ENCODE peak calls at places on chromosome 13, in five cellular contexts. X is thoracic aorta, U is heart right ventricle, H is spleen, Z is esophagus squamous epithelium. S is an unnamed sample.

GRCh38 chr13:67023088-67023893 is 206.8 kb downstream of the PCDH9 start:
- DNase-seq in U (no peak), X (no peak), H (no peak), Z (no peak), S (no peak)

GRCh38 chr13:76822691-76823267 is 63.4 kb downstream of the KCTD12 start:
- DNase-seq in U (no peak), Z (no peak), H (no peak), X (no peak), S (peak)

GRCh38 chr13:58300224-58300623 is 668.7 kb downstream of the PCDH17 start:
- DNase-seq in H (no peak), Z (no peak), U (no peak), X (no peak), S (no peak)

GRCh38 chr13:27975579-27976361 is 6.7 kb upstream of the CDX2 start:
- DNase-seq in X (no peak), U (no peak), Z (no peak), H (no peak), S (no peak)

GRCh38 chr13:31000889-31001288 is 68.4 kb downstream of the TEX26 start:
- DNase-seq in U (no peak), H (no peak), X (no peak), Z (no peak), S (no peak)

GRCh38 chr13:113125506-113126264 is 3.1 kb downstream of the F10 start:
- DNase-seq in Z (no peak), U (no peak), X (no peak), H (peak), S (no peak)

GRCh38 chr13:40438999-40439797 is 227.2 kb downstream of the FOXO1 start:
- DNase-seq in X (no peak), Z (no peak), U (no peak), H (no peak), S (no peak)

GRCh38 chr13:49608932-49609331 is 19.4 kb upstream of the ARL11 start:
- DNase-seq in Z (no peak), H (no peak), U (no peak), X (no peak), S (no peak)

GRCh38 chr13:44818428-44818827 is 170.8 kb downstream of the NUFIP1 start:
- DNase-seq in X (no peak), H (no peak), U (no peak), Z (no peak), S (peak)

DNA sequence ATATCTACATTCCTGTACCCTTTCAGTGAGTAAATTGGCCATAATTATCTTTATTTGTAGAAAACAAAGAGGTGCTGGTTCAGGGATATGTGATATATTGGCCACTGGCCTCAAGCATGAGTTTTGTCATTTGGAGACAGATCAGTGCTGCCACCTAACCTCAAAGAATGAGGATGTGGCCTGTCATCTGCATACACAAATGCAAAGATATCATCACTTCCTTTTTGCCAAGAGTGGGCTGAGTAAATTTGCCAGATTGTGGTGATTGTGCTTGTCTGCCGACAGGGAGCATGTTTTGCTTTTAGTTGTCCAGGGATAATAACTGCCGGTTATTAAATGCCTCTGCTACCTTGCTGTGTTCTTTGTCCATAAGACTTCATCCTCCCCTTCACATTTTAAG is 44.2 kb downstream of the WASF3 start:
- DNase-seq in H (no peak), U (no peak), Z (no peak), X (no peak), S (peak)
- TF ChIP-seq CTCF in H (no peak), U (no peak), Z (no peak), X (no peak), S (no peak)

DNA sequence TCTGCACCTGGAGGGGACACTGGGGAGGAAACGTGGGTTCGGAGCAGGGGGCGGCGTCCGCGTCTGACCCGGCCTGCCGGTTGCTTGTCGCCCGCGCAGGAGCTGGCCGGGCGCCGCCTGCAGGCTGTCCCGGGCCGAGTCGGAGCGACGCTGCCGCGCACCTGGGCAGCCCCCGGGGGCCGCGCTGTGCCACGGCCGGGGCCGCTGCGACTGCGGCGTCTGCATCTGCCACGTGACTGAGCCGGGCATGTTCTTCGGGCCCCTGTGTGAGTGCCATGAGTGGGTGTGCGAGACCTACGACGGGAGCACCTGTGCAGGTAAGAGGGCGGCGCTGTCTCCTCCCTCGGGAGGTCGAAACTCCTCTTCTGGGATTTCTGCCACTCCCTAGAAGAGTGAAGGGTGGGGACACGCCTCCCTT is 1.3 kb downstream of the ITGBL1 start:
- DNase-seq in Z (no peak), H (no peak), X (no peak), U (peak), S (peak)
- H3K4me3 ChIP-seq in Z (peak), H (no peak), X (peak), U (peak), S (no peak)

DNA sequence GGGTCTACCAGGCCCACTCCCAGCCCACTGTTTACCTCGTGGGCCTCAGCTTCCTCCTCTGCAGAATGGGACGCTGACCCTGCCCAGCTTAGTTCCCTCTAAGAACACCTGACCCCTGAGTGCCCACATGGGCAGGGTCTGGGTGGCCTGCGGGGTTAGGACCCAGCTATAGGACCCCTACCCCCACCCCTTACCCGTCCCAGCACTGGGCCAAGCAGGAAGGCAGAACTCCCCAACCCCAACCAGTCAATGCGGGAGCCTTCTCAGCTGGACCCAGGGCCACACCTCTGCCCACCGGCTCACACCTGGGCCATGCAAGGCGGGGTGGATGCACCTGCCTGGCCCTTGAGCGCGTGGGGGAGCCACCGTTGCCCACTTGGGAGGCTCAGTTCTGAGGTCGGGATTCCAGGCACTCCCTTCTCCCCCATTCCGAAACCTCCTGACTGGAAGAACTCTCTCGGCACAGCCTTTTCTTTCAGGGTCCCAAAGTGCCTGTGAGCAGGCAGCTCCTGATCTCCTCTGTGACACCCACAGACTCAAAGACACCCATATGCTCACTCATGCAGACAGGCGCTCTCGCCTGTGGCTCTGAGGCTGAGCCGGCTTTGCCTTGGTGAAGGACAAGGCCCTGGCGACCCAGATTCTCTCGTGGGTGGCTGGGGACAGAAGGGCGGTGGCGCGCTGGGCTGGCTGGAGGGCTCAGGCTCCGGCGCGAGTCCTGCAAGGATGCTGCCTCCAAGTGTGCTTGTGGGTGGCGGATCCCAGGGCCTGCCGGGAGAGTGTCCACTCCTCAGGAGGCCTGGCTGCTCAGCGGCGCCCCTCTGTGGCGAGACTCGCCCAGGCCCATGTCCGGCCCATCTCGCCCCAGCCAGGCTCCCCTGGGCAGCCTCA is 27.9 kb upstream of the PARP4 start:
- DNase-seq in Z (no peak), H (peak), U (no peak), X (no peak), S (no peak)
- TF ChIP-seq CTCF in Z (no peak), H (no peak), U (no peak), X (no peak), S (no peak)

DNA sequence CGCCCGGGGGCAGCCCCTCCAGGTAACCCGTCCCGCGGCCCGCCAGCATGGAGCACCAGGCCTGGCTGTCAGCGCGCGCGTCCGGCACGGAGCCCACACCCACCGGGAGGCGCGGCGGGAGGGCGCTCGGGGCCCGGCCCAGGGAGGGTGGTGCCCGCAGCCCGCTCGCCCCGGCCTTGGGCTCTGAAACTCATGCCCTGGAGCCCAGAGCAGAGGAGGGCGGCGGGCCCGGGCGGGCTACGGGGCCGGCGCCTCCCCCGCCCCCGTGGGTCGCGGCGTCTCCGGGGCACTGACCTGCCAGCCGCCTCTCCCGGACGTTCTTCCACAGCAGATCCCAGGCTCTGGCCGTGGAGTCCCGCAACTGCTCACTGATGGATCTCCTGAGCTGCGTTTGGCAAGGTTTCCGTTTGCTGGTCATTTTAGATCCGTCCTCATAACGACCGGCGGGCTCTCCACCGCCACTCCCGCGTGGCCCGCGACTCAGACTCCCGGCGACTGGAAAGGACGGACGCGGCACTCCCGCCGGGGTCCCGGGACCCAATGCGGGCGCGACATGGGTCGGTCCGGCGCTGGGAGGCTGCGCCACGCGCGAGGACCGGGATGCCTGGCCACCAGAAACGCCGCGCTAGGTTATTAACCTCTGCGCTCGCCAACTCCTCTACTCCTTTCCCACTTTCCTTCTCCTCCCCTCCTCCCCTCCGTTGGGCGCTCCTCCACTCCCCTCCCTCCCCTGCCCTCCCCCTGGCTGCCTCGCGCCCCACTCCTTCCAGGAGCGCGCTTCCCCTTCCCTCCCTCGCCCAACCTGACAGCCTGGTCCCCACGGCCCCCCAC is 64.7 kb upstream of the STARD13 start:
- DNase-seq in Z (no peak), X (no peak), U (peak), H (peak), S (no peak)
- H3K4me3 ChIP-seq in Z (peak), X (peak), U (peak), H (peak), S (peak)

GRCh38 chr13:110311721-110312668 is 4.9 kb downstream of the COL4A2 start:
- DNase-seq in X (no peak), U (peak), H (no peak), Z (no peak), S (no peak)

GRCh38 chr13:110310541-110311491 is 3.7 kb downstream of the COL4A2 start:
- DNase-seq in U (no peak), X (no peak), H (no peak), Z (no peak), S (no peak)

GRCh38 chr13:110309661-110310524 is 2.8 kb downstream of the COL4A2 start:
- DNase-seq in H (no peak), X (no peak), Z (no peak), U (no peak), S (no peak)

GRCh38 chr13:110314516-110315245 is 7.6 kb downstream of the COL4A2 start:
- DNase-seq in Z (no peak), H (no peak), X (no peak), U (peak), S (no peak)

DNA sequence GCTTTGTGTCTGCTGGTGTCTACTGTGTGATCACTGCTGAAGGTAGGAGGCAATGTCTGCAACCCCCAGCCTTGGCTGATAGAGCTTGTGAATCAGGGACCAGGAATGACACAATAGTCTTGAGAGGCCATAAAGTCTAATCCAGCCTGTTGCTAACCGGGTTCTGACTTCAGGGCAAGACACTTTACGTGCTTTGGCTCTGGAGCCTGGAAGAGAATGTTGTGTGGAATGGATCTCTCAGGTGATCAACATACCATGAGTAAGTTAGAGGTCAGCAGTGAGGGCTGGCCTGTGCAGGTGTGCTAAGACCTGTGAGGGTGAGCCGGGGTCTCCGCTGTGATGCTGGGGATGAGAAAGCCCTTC is 5.6 kb downstream of the COL4A2 start:
- DNase-seq in U (no peak), H (no peak), Z (no peak), X (no peak), S (no peak)
- TF ChIP-seq CTCF in U (no peak), H (no peak), Z (no peak), X (no peak), S (no peak)

GRCh38 chr13:80337706-80338105 is 3.2 kb downstream of the SPRY2 start:
- DNase-seq in H (no peak), X (no peak), U (no peak), Z (no peak), S (no peak)

GRCh38 chr13:80337011-80337688 is 3.8 kb downstream of the SPRY2 start:
- DNase-seq in H (no peak), U (no peak), Z (no peak), X (no peak), S (no peak)

GRCh38 chr13:80334582-80335260 is 6.2 kb downstream of the SPRY2 start:
- DNase-seq in Z (no peak), H (no peak), U (no peak), X (no peak), S (no peak)

GRCh38 chr13:80338781-80339577 is 1.9 kb downstream of the SPRY2 start:
- DNase-seq in H (peak), X (peak), U (peak), Z (peak), S (peak)

DNA sequence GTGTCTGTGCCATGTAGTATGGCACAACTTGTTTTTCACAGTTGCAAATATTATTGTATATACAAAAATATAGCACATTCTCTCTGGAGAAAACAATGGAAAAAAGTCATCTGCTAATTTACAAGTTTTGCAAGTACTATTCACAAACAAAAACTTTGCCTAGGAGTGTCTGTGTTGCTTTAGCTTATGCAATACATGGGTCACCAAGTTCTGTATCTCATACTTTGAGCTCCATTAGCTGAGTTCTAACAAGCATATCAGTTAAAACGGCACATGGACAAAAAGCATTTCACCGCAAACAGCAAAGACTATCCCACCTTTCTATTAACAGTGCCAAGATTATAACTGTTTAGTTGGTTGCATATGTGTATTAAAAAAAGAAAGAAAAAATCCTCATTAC is 4.6 kb downstream of the SPRY2 start:
- DNase-seq in X (no peak), Z (no peak), H (no peak), U (no peak), S (no peak)
- H3K4me3 ChIP-seq in X (peak), Z (peak), H (peak), U (peak), S (no peak)

DNA sequence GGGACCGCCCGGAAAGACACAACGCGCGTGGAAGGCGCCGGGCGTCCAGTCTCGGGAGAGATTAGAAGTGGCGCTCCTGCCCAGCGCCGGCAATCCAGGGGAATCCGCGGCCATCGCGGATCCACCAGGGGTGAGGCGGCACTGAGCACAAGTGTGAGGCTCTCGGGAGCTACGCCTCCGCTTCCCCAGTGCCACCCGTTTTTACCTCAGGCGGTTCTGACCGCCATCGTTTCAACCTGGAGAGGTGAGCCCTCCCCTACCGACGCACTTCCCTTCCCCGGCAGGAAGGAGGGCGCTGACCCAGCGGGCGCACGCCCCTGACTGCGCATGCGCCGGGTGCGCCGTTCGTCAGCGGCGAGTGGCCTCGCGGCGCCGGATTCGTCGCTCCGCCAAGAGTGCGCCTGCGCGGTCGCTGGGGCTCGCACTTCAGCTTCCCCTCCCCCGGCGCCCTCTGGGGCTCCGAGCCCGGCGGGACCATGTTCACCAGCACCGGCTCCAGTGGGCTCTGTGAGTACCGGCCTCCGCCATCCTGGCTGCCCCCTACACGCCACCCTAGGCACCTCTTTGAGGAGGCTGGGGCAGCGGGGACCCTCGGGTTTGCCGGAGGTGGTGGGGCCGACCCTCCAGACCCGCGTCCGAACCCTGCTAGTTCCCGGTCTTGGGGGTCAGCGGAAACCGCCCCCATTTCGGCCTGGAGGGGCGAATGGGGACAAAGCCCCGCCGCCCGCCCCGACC is at the start of gene UBAC2:
- DNase-seq in U (peak), Z (peak), X (peak), H (peak), S (peak)
- TF ChIP-seq CTCF in U (no peak), Z (peak), X (no peak), H (no peak), S (no peak)

DNA sequence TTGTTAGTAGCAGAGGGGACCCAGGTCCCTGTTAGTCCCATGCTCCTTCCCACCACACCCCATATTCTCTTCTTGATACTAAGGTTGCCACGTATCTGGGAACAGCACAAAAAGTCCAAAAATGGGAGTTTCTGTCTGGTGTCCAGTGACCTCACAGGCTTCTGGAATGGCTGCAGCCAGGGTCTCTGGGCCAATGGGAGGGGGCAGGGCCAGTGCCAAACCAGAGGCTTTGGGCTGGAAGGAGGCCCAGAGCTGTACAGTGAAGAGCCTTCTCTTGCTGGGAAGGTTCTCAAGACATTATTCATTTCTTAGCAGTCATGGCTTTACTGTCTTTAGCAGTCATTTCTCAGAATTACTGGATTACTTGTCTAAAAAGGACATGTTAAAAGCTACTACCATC is 119.2 kb downstream of the FRY start:
- DNase-seq in H (no peak), X (no peak), Z (no peak), U (peak), S (no peak)
- H3K4me3 ChIP-seq in H (no peak), X (peak), Z (no peak), U (no peak), S (no peak)

GRCh38 chr13:96796234-96796633 is 198.0 kb downstream of the OXGR1 start:
- DNase-seq in X (no peak), U (no peak), H (no peak), Z (no peak), S (no peak)
- TF ChIP-seq CTCF in X (peak), U (no peak), H (no peak), Z (no peak), S (no peak)

S was measured in GM12865.